ENCODE peak calls at places on chromosomes 16 and 17, in nine cellular contexts. One of them, this sample, is unnamed.

GRCh38 chr17:76512366-76513305 is 11.4 kb upstream of the RHBDF2 start:
- DNase-seq in fibroblast of lung: no peak
- DNase-seq in BE2C: no peak
- DNase-seq in activated naive CD4-positive, alpha-beta T cell: no peak
- DNase-seq in AG04450: no peak
- DNase-seq in activated CD4-positive, alpha-beta T cell treated with anti-CD3 and anti-CD28 coated beads, Interleukin-2, amount 10 ng/mL, durations not matched to agents 7 days and 5 days: no peak
- DNase-seq in NCI-H2171: no peak
- DNase-seq in colonic mucosa: no peak
- DNase-seq in hypothalamus: no peak
- DNase-seq in this sample: no peak

GRCh38 chr16:85149776-85150175 is 37.5 kb upstream of the CIBAR2 start:
- DNase-seq in fibroblast of lung: peak; percentile 10
- DNase-seq in BE2C: peak; percentile 43
- DNase-seq in activated naive CD4-positive, alpha-beta T cell: no peak
- DNase-seq in AG04450: no peak
- DNase-seq in activated CD4-positive, alpha-beta T cell treated with anti-CD3 and anti-CD28 coated beads, Interleukin-2, amount 10 ng/mL, durations not matched to agents 7 days and 5 days: no peak
- DNase-seq in NCI-H2171: no peak
- DNase-seq in colonic mucosa: no peak
- DNase-seq in hypothalamus: peak; percentile 47
- DNase-seq in this sample: no peak

GRCh38 chr16:54285414-54286066 is 1.0 kb downstream of the IRX3 start:
- DNase-seq in fibroblast of lung: peak; percentile 39
- DNase-seq in BE2C: no peak
- DNase-seq in activated naive CD4-positive, alpha-beta T cell: no peak
- DNase-seq in AG04450: no peak
- DNase-seq in activated CD4-positive, alpha-beta T cell treated with anti-CD3 and anti-CD28 coated beads, Interleukin-2, amount 10 ng/mL, durations not matched to agents 7 days and 5 days: no peak
- DNase-seq in NCI-H2171: no peak
- DNase-seq in colonic mucosa: no peak
- DNase-seq in hypothalamus: no peak
- DNase-seq in this sample: no peak

GRCh38 chr16:66996324-66996982 is 8.1 kb downstream of the CES4A start:
- DNase-seq in fibroblast of lung: peak; percentile 66
- DNase-seq in BE2C: no peak
- DNase-seq in activated naive CD4-positive, alpha-beta T cell: no peak
- DNase-seq in AG04450: peak; percentile 39
- DNase-seq in activated CD4-positive, alpha-beta T cell treated with anti-CD3 and anti-CD28 coated beads, Interleukin-2, amount 10 ng/mL, durations not matched to agents 7 days and 5 days: no peak
- DNase-seq in NCI-H2171: no peak
- DNase-seq in colonic mucosa: no peak
- DNase-seq in hypothalamus: peak; percentile 74
- DNase-seq in this sample: no peak

GRCh38 chr16:57315401-57315800 is 30.9 kb upstream of the PLLP start:
- DNase-seq in fibroblast of lung: no peak
- DNase-seq in BE2C: no peak
- DNase-seq in activated naive CD4-positive, alpha-beta T cell: no peak
- DNase-seq in AG04450: no peak
- DNase-seq in activated CD4-positive, alpha-beta T cell treated with anti-CD3 and anti-CD28 coated beads, Interleukin-2, amount 10 ng/mL, durations not matched to agents 7 days and 5 days: no peak
- DNase-seq in NCI-H2171: no peak
- DNase-seq in colonic mucosa: no peak
- DNase-seq in hypothalamus: no peak
- DNase-seq in this sample: no peak

GRCh38 chr17:6084226-6085161 is 14.3 kb downstream of the WSCD1 start:
- DNase-seq in fibroblast of lung: no peak
- DNase-seq in BE2C: no peak
- DNase-seq in activated naive CD4-positive, alpha-beta T cell: no peak
- DNase-seq in AG04450: no peak
- DNase-seq in activated CD4-positive, alpha-beta T cell treated with anti-CD3 and anti-CD28 coated beads, Interleukin-2, amount 10 ng/mL, durations not matched to agents 7 days and 5 days: no peak
- DNase-seq in NCI-H2171: no peak
- DNase-seq in colonic mucosa: no peak
- DNase-seq in hypothalamus: peak; percentile 81
- DNase-seq in this sample: no peak

GRCh38 chr17:7844292-7845154 is 10.3 kb upstream of the TMEM88 start:
- DNase-seq in fibroblast of lung: peak; percentile 94
- DNase-seq in BE2C: peak; percentile 83
- DNase-seq in activated naive CD4-positive, alpha-beta T cell: peak; percentile 71
- DNase-seq in AG04450: peak; percentile 82
- DNase-seq in activated CD4-positive, alpha-beta T cell treated with anti-CD3 and anti-CD28 coated beads, Interleukin-2, amount 10 ng/mL, durations not matched to agents 7 days and 5 days: peak; percentile 91
- DNase-seq in NCI-H2171: peak; percentile 83
- DNase-seq in colonic mucosa: peak; percentile 94
- DNase-seq in hypothalamus: peak; percentile 91
- DNase-seq in this sample: peak; percentile 63

GRCh38 chr16:48101069-48101674 is 54.6 kb downstream of the ABCC12 start:
- DNase-seq in fibroblast of lung: peak; percentile 23
- DNase-seq in BE2C: no peak
- DNase-seq in activated naive CD4-positive, alpha-beta T cell: no peak
- DNase-seq in AG04450: no peak
- DNase-seq in activated CD4-positive, alpha-beta T cell treated with anti-CD3 and anti-CD28 coated beads, Interleukin-2, amount 10 ng/mL, durations not matched to agents 7 days and 5 days: no peak
- DNase-seq in NCI-H2171: no peak
- DNase-seq in colonic mucosa: no peak
- DNase-seq in hypothalamus: no peak
- DNase-seq in this sample: no peak

GRCh38 chr16:10386517-10387377 is 886 bp downstream of the ATF7IP2 start:
- DNase-seq in fibroblast of lung: peak; percentile 19
- DNase-seq in BE2C: no peak
- DNase-seq in activated naive CD4-positive, alpha-beta T cell: no peak
- DNase-seq in AG04450: no peak
- DNase-seq in activated CD4-positive, alpha-beta T cell treated with anti-CD3 and anti-CD28 coated beads, Interleukin-2, amount 10 ng/mL, durations not matched to agents 7 days and 5 days: no peak
- DNase-seq in NCI-H2171: no peak
- DNase-seq in colonic mucosa: no peak
- DNase-seq in hypothalamus: no peak
- DNase-seq in this sample: peak; percentile 53

GRCh38 chr16:11328172-11329079 is 16.8 kb upstream of the RMI2 start:
- DNase-seq in fibroblast of lung: peak; percentile 96
- DNase-seq in BE2C: no peak
- DNase-seq in activated naive CD4-positive, alpha-beta T cell: no peak
- DNase-seq in AG04450: peak; percentile 90
- DNase-seq in activated CD4-positive, alpha-beta T cell treated with anti-CD3 and anti-CD28 coated beads, Interleukin-2, amount 10 ng/mL, durations not matched to agents 7 days and 5 days: peak; percentile 75
- DNase-seq in NCI-H2171: no peak
- DNase-seq in colonic mucosa: peak; percentile 61
- DNase-seq in hypothalamus: no peak
- DNase-seq in this sample: peak; percentile 73

GRCh38 chr16:3945751-3946603 is 65.5 kb upstream of the CREBBP start:
- DNase-seq in fibroblast of lung: peak; percentile 98
- DNase-seq in BE2C: no peak
- DNase-seq in activated naive CD4-positive, alpha-beta T cell: no peak
- DNase-seq in AG04450: peak; percentile 98
- DNase-seq in activated CD4-positive, alpha-beta T cell treated with anti-CD3 and anti-CD28 coated beads, Interleukin-2, amount 10 ng/mL, durations not matched to agents 7 days and 5 days: no peak
- DNase-seq in NCI-H2171: peak; percentile 9
- DNase-seq in colonic mucosa: no peak
- DNase-seq in hypothalamus: no peak
- DNase-seq in this sample: no peak

GRCh38 chr17:61877837-61878236 is 14.5 kb upstream of the BRIP1 start:
- DNase-seq in fibroblast of lung: no peak
- DNase-seq in BE2C: no peak
- DNase-seq in activated naive CD4-positive, alpha-beta T cell: no peak
- DNase-seq in AG04450: no peak
- DNase-seq in activated CD4-positive, alpha-beta T cell treated with anti-CD3 and anti-CD28 coated beads, Interleukin-2, amount 10 ng/mL, durations not matched to agents 7 days and 5 days: no peak
- DNase-seq in NCI-H2171: no peak
- DNase-seq in colonic mucosa: no peak
- DNase-seq in hypothalamus: no peak
- DNase-seq in this sample: no peak

GRCh38 chr17:7803981-7804380 is 30.0 kb upstream of the KDM6B start:
- DNase-seq in fibroblast of lung: no peak
- DNase-seq in BE2C: no peak
- DNase-seq in activated naive CD4-positive, alpha-beta T cell: no peak
- DNase-seq in AG04450: no peak
- DNase-seq in activated CD4-positive, alpha-beta T cell treated with anti-CD3 and anti-CD28 coated beads, Interleukin-2, amount 10 ng/mL, durations not matched to agents 7 days and 5 days: no peak
- DNase-seq in NCI-H2171: no peak
- DNase-seq in colonic mucosa: peak; percentile 74
- DNase-seq in hypothalamus: no peak
- DNase-seq in this sample: no peak

GRCh38 chr17:57256708-57257112 is 387 bp downstream of the MSI2 start:
- DNase-seq in fibroblast of lung: peak; percentile 23
- DNase-seq in BE2C: no peak
- DNase-seq in activated naive CD4-positive, alpha-beta T cell: no peak
- DNase-seq in AG04450: no peak
- DNase-seq in activated CD4-positive, alpha-beta T cell treated with anti-CD3 and anti-CD28 coated beads, Interleukin-2, amount 10 ng/mL, durations not matched to agents 7 days and 5 days: peak; percentile 58
- DNase-seq in NCI-H2171: peak; percentile 8
- DNase-seq in colonic mucosa: peak; percentile 39
- DNase-seq in hypothalamus: no peak
- DNase-seq in this sample: peak; percentile 55

GRCh38 chr16:50326835-50327465 is 41.8 kb downstream of the BRD7 start:
- DNase-seq in fibroblast of lung: peak; percentile 29
- DNase-seq in BE2C: peak; percentile 38
- DNase-seq in activated naive CD4-positive, alpha-beta T cell: no peak
- DNase-seq in AG04450: no peak
- DNase-seq in activated CD4-positive, alpha-beta T cell treated with anti-CD3 and anti-CD28 coated beads, Interleukin-2, amount 10 ng/mL, durations not matched to agents 7 days and 5 days: peak; percentile 87
- DNase-seq in NCI-H2171: no peak
- DNase-seq in colonic mucosa: no peak
- DNase-seq in hypothalamus: no peak
- DNase-seq in this sample: peak; percentile 37

GRCh38 chr16:57527610-57528360 is 8.6 kb downstream of the CCDC102A start:
- DNase-seq in fibroblast of lung: no peak
- DNase-seq in BE2C: no peak
- DNase-seq in activated naive CD4-positive, alpha-beta T cell: no peak
- DNase-seq in AG04450: no peak
- DNase-seq in activated CD4-positive, alpha-beta T cell treated with anti-CD3 and anti-CD28 coated beads, Interleukin-2, amount 10 ng/mL, durations not matched to agents 7 days and 5 days: no peak
- DNase-seq in NCI-H2171: no peak
- DNase-seq in colonic mucosa: no peak
- DNase-seq in hypothalamus: no peak
- DNase-seq in this sample: no peak

GRCh38 chr17:40475234-40476210 is 25.9 kb downstream of the TNS4 start:
- DNase-seq in fibroblast of lung: no peak
- DNase-seq in BE2C: no peak
- DNase-seq in activated naive CD4-positive, alpha-beta T cell: no peak
- DNase-seq in AG04450: no peak
- DNase-seq in activated CD4-positive, alpha-beta T cell treated with anti-CD3 and anti-CD28 coated beads, Interleukin-2, amount 10 ng/mL, durations not matched to agents 7 days and 5 days: no peak
- DNase-seq in NCI-H2171: no peak
- DNase-seq in colonic mucosa: no peak
- DNase-seq in hypothalamus: no peak
- DNase-seq in this sample: no peak

GRCh38 chr17:75652341-75652740 is 14.6 kb downstream of the RECQL5 start:
- DNase-seq in fibroblast of lung: no peak
- DNase-seq in BE2C: no peak
- DNase-seq in activated naive CD4-positive, alpha-beta T cell: no peak
- DNase-seq in AG04450: no peak
- DNase-seq in activated CD4-positive, alpha-beta T cell treated with anti-CD3 and anti-CD28 coated beads, Interleukin-2, amount 10 ng/mL, durations not matched to agents 7 days and 5 days: no peak
- DNase-seq in NCI-H2171: no peak
- DNase-seq in colonic mucosa: no peak
- DNase-seq in hypothalamus: no peak
- DNase-seq in this sample: no peak

GRCh38 chr16:67697407-67697806 is 21.7 kb downstream of the GFOD2 start:
- DNase-seq in fibroblast of lung: no peak
- DNase-seq in BE2C: no peak
- DNase-seq in activated naive CD4-positive, alpha-beta T cell: no peak
- DNase-seq in AG04450: no peak
- DNase-seq in activated CD4-positive, alpha-beta T cell treated with anti-CD3 and anti-CD28 coated beads, Interleukin-2, amount 10 ng/mL, durations not matched to agents 7 days and 5 days: no peak
- DNase-seq in NCI-H2171: no peak
- DNase-seq in colonic mucosa: no peak
- DNase-seq in hypothalamus: no peak
- DNase-seq in this sample: no peak

GRCh38 chr17:50111687-50112655 is 16.8 kb downstream of the PDK2 start:
- DNase-seq in fibroblast of lung: no peak
- DNase-seq in BE2C: no peak
- DNase-seq in activated naive CD4-positive, alpha-beta T cell: no peak
- DNase-seq in AG04450: no peak
- DNase-seq in activated CD4-positive, alpha-beta T cell treated with anti-CD3 and anti-CD28 coated beads, Interleukin-2, amount 10 ng/mL, durations not matched to agents 7 days and 5 days: no peak
- DNase-seq in NCI-H2171: no peak
- DNase-seq in colonic mucosa: no peak
- DNase-seq in hypothalamus: peak; percentile 19
- DNase-seq in this sample: no peak

GRCh38 chr16:74700206-74701040 is at the start of gene MLKL:
- DNase-seq in fibroblast of lung: peak; percentile 54
- DNase-seq in BE2C: peak; percentile 48
- DNase-seq in activated naive CD4-positive, alpha-beta T cell: peak; percentile 15
- DNase-seq in AG04450: no peak
- DNase-seq in activated CD4-positive, alpha-beta T cell treated with anti-CD3 and anti-CD28 coated beads, Interleukin-2, amount 10 ng/mL, durations not matched to agents 7 days and 5 days: peak; percentile 56
- DNase-seq in NCI-H2171: peak; percentile 22
- DNase-seq in colonic mucosa: peak; percentile 69
- DNase-seq in hypothalamus: no peak
- DNase-seq in this sample: peak; percentile 31

GRCh38 chr17:49162866-49163265 is 30.3 kb downstream of the B4GALNT2 start:
- DNase-seq in fibroblast of lung: no peak
- DNase-seq in BE2C: no peak
- DNase-seq in activated naive CD4-positive, alpha-beta T cell: no peak
- DNase-seq in AG04450: no peak
- DNase-seq in activated CD4-positive, alpha-beta T cell treated with anti-CD3 and anti-CD28 coated beads, Interleukin-2, amount 10 ng/mL, durations not matched to agents 7 days and 5 days: no peak
- DNase-seq in NCI-H2171: no peak
- DNase-seq in colonic mucosa: no peak
- DNase-seq in hypothalamus: no peak
- DNase-seq in this sample: peak; percentile 6

GRCh38 chr16:11094838-11095565 is 150.6 kb downstream of the CLEC16A start:
- DNase-seq in fibroblast of lung: no peak
- DNase-seq in BE2C: no peak
- DNase-seq in activated naive CD4-positive, alpha-beta T cell: no peak
- DNase-seq in AG04450: no peak
- DNase-seq in activated CD4-positive, alpha-beta T cell treated with anti-CD3 and anti-CD28 coated beads, Interleukin-2, amount 10 ng/mL, durations not matched to agents 7 days and 5 days: peak; percentile 56
- DNase-seq in NCI-H2171: no peak
- DNase-seq in colonic mucosa: no peak
- DNase-seq in hypothalamus: no peak
- DNase-seq in this sample: peak; percentile 90

GRCh38 chr16:88830250-88830649 is 18.5 kb upstream of the APRT start:
- DNase-seq in fibroblast of lung: no peak
- DNase-seq in BE2C: no peak
- DNase-seq in activated naive CD4-positive, alpha-beta T cell: no peak
- DNase-seq in AG04450: no peak
- DNase-seq in activated CD4-positive, alpha-beta T cell treated with anti-CD3 and anti-CD28 coated beads, Interleukin-2, amount 10 ng/mL, durations not matched to agents 7 days and 5 days: no peak
- DNase-seq in NCI-H2171: peak; percentile 5
- DNase-seq in colonic mucosa: peak; percentile 43
- DNase-seq in hypothalamus: no peak
- DNase-seq in this sample: no peak

GRCh38 chr17:58279016-58279671 is 1.6 kb downstream of the MPO start:
- DNase-seq in fibroblast of lung: peak; percentile 20
- DNase-seq in BE2C: no peak
- DNase-seq in activated naive CD4-positive, alpha-beta T cell: no peak
- DNase-seq in AG04450: no peak
- DNase-seq in activated CD4-positive, alpha-beta T cell treated with anti-CD3 and anti-CD28 coated beads, Interleukin-2, amount 10 ng/mL, durations not matched to agents 7 days and 5 days: no peak
- DNase-seq in NCI-H2171: no peak
- DNase-seq in colonic mucosa: no peak
- DNase-seq in hypothalamus: no peak
- DNase-seq in this sample: no peak

GRCh38 chr16:57297856-57298255 is 13.4 kb upstream of the PLLP start:
- DNase-seq in fibroblast of lung: no peak
- DNase-seq in BE2C: no peak
- DNase-seq in activated naive CD4-positive, alpha-beta T cell: no peak
- DNase-seq in AG04450: no peak
- DNase-seq in activated CD4-positive, alpha-beta T cell treated with anti-CD3 and anti-CD28 coated beads, Interleukin-2, amount 10 ng/mL, durations not matched to agents 7 days and 5 days: peak; percentile 50
- DNase-seq in NCI-H2171: no peak
- DNase-seq in colonic mucosa: no peak
- DNase-seq in hypothalamus: no peak
- DNase-seq in this sample: peak; percentile 90